ENCODE peak calls at places on chromosomes 1 and 21, in eight cellular contexts. One of them, this sample, is unnamed.

GRCh38 chr1:244968431-244968830 is 104.1 kb upstream of the HNRNPU start:
- DNase-seq in Caco-2: no peak
- DNase-seq in fibroblast of the aortic adventitia: no peak
- DNase-seq in HFF-Myc: no peak
- DNase-seq in uterus: no peak
- DNase-seq in mucosa of descending colon: peak
- DNase-seq in HCT116: no peak
- DNase-seq in epithelial cell of esophagus: no peak
- DNase-seq in this sample: no peak

GRCh38 chr1:100671604-100672003 is 47.9 kb upstream of the VCAM1 start:
- DNase-seq in uterus: no peak
- DNase-seq in epithelial cell of esophagus: no peak
- DNase-seq in HFF-Myc: no peak
- DNase-seq in Caco-2: no peak
- DNase-seq in HCT116: no peak
- DNase-seq in mucosa of descending colon: no peak
- DNase-seq in fibroblast of the aortic adventitia: peak
- DNase-seq in this sample: peak

GRCh38 chr1:160131803-160132565 is 16.4 kb downstream of the ATP1A2 start:
- DNase-seq in uterus: no peak
- DNase-seq in HFF-Myc: no peak
- DNase-seq in Caco-2: no peak
- DNase-seq in epithelial cell of esophagus: no peak
- DNase-seq in HCT116: no peak
- DNase-seq in fibroblast of the aortic adventitia: no peak
- DNase-seq in mucosa of descending colon: no peak
- DNase-seq in this sample: no peak

GRCh38 chr1:116506132-116507004 is 64.5 kb downstream of the CD58 start:
- DNase-seq in Caco-2: no peak
- DNase-seq in fibroblast of the aortic adventitia: no peak
- DNase-seq in mucosa of descending colon: no peak
- DNase-seq in uterus: no peak
- DNase-seq in HCT116: no peak
- DNase-seq in HFF-Myc: no peak
- DNase-seq in epithelial cell of esophagus: peak
- DNase-seq in this sample: no peak

GRCh38 chr1:93437976-93438605 is 9.8 kb upstream of the FNBP1L start:
- DNase-seq in HFF-Myc: no peak
- DNase-seq in mucosa of descending colon: no peak
- DNase-seq in fibroblast of the aortic adventitia: peak
- DNase-seq in uterus: no peak
- DNase-seq in HCT116: no peak
- DNase-seq in epithelial cell of esophagus: peak
- DNase-seq in Caco-2: peak
- DNase-seq in this sample: peak

GRCh38 chr1:57517587-57518397 is 93.9 kb upstream of the DAB1 start:
- DNase-seq in epithelial cell of esophagus: no peak
- DNase-seq in uterus: no peak
- DNase-seq in HFF-Myc: no peak
- DNase-seq in HCT116: no peak
- DNase-seq in Caco-2: no peak
- DNase-seq in mucosa of descending colon: no peak
- DNase-seq in fibroblast of the aortic adventitia: no peak
- DNase-seq in this sample: no peak

GRCh38 chr1:176884286-176884685 is 280.2 kb downstream of the ASTN1 start:
- DNase-seq in Caco-2: no peak
- DNase-seq in HFF-Myc: no peak
- DNase-seq in fibroblast of the aortic adventitia: no peak
- DNase-seq in uterus: no peak
- DNase-seq in HCT116: no peak
- DNase-seq in epithelial cell of esophagus: peak
- DNase-seq in mucosa of descending colon: no peak
- DNase-seq in this sample: no peak

GRCh38 chr1:30607723-30608122 is 115.7 kb downstream of the MATN1 start:
- DNase-seq in epithelial cell of esophagus: no peak
- DNase-seq in HCT116: peak
- DNase-seq in mucosa of descending colon: no peak
- DNase-seq in HFF-Myc: no peak
- DNase-seq in fibroblast of the aortic adventitia: no peak
- DNase-seq in uterus: no peak
- DNase-seq in Caco-2: no peak
- DNase-seq in this sample: no peak

GRCh38 chr1:14826172-14826636 is 227.7 kb downstream of the KAZN start:
- DNase-seq in epithelial cell of esophagus: no peak
- DNase-seq in uterus: peak
- DNase-seq in HCT116: no peak
- DNase-seq in fibroblast of the aortic adventitia: peak
- DNase-seq in mucosa of descending colon: peak
- DNase-seq in HFF-Myc: peak
- DNase-seq in Caco-2: no peak
- DNase-seq in this sample: peak

GRCh38 chr1:48572632-48573258 is 100.7 kb upstream of the SPATA6 start:
- DNase-seq in fibroblast of the aortic adventitia: peak
- DNase-seq in epithelial cell of esophagus: peak
- DNase-seq in HFF-Myc: peak
- DNase-seq in mucosa of descending colon: peak
- DNase-seq in HCT116: peak
- DNase-seq in uterus: peak
- DNase-seq in Caco-2: peak
- DNase-seq in this sample: no peak

GRCh38 chr1:88973520-88974137 is 18.8 kb downstream of the KYAT3 start:
- DNase-seq in HFF-Myc: no peak
- DNase-seq in uterus: no peak
- DNase-seq in mucosa of descending colon: peak
- DNase-seq in fibroblast of the aortic adventitia: peak
- DNase-seq in Caco-2: no peak
- DNase-seq in epithelial cell of esophagus: peak
- DNase-seq in HCT116: peak
- DNase-seq in this sample: no peak

GRCh38 chr1:11838349-11839272 is 9.0 kb downstream of the NPPA start:
- DNase-seq in epithelial cell of esophagus: peak
- DNase-seq in Caco-2: peak
- DNase-seq in mucosa of descending colon: peak
- DNase-seq in HCT116: no peak
- DNase-seq in uterus: peak
- DNase-seq in HFF-Myc: no peak
- DNase-seq in fibroblast of the aortic adventitia: peak
- DNase-seq in this sample: no peak

GRCh38 chr1:42684139-42684538 is 1.9 kb downstream of the YBX1 start:
- DNase-seq in uterus: no peak
- DNase-seq in HCT116: no peak
- DNase-seq in HFF-Myc: no peak
- DNase-seq in Caco-2: no peak
- DNase-seq in epithelial cell of esophagus: peak
- DNase-seq in fibroblast of the aortic adventitia: peak
- DNase-seq in mucosa of descending colon: peak
- DNase-seq in this sample: no peak

GRCh38 chr1:93740601-93741031 is 59.0 kb upstream of the BCAR3 start:
- DNase-seq in mucosa of descending colon: no peak
- DNase-seq in fibroblast of the aortic adventitia: peak
- DNase-seq in HCT116: no peak
- DNase-seq in epithelial cell of esophagus: no peak
- DNase-seq in Caco-2: no peak
- DNase-seq in uterus: no peak
- DNase-seq in HFF-Myc: no peak
- DNase-seq in this sample: no peak

GRCh38 chr21:35198982-35199732 is 150.1 kb upstream of the RUNX1 start:
- DNase-seq in uterus: no peak
- DNase-seq in HFF-Myc: no peak
- DNase-seq in mucosa of descending colon: no peak
- DNase-seq in fibroblast of the aortic adventitia: no peak
- DNase-seq in Caco-2: no peak
- DNase-seq in epithelial cell of esophagus: no peak
- DNase-seq in HCT116: no peak
- DNase-seq in this sample: no peak

GRCh38 chr1:185317886-185318310 is 855 bp upstream of the IVNS1ABP start:
- DNase-seq in HFF-Myc: no peak
- DNase-seq in HCT116: peak
- DNase-seq in mucosa of descending colon: peak
- DNase-seq in epithelial cell of esophagus: peak
- DNase-seq in fibroblast of the aortic adventitia: no peak
- DNase-seq in uterus: peak
- DNase-seq in Caco-2: peak
- DNase-seq in this sample: no peak

GRCh38 chr21:46057111-46057709 is 40.7 kb upstream of the COL6A2 start:
- DNase-seq in fibroblast of the aortic adventitia: no peak
- DNase-seq in mucosa of descending colon: peak
- DNase-seq in Caco-2: no peak
- DNase-seq in HCT116: no peak
- DNase-seq in uterus: peak
- DNase-seq in epithelial cell of esophagus: no peak
- DNase-seq in HFF-Myc: no peak
- DNase-seq in this sample: no peak

GRCh38 chr1:154683820-154684219 is 75.8 kb upstream of the ADAR start:
- DNase-seq in epithelial cell of esophagus: no peak
- DNase-seq in Caco-2: no peak
- DNase-seq in mucosa of descending colon: no peak
- DNase-seq in HCT116: no peak
- DNase-seq in uterus: no peak
- DNase-seq in fibroblast of the aortic adventitia: no peak
- DNase-seq in HFF-Myc: no peak
- DNase-seq in this sample: no peak

GRCh38 chr1:168135116-168135981 is 1.4 kb downstream of the GPR161 start:
- DNase-seq in epithelial cell of esophagus: peak
- DNase-seq in uterus: no peak
- DNase-seq in mucosa of descending colon: no peak
- DNase-seq in fibroblast of the aortic adventitia: no peak
- DNase-seq in Caco-2: peak
- DNase-seq in HFF-Myc: no peak
- DNase-seq in HCT116: no peak
- DNase-seq in this sample: no peak

GRCh38 chr1:168137515-168137821 is 738 bp upstream of the GPR161 start:
- DNase-seq in Caco-2: no peak
- DNase-seq in epithelial cell of esophagus: no peak
- DNase-seq in HFF-Myc: no peak
- DNase-seq in mucosa of descending colon: no peak
- DNase-seq in uterus: no peak
- DNase-seq in fibroblast of the aortic adventitia: no peak
- DNase-seq in HCT116: no peak
- DNase-seq in this sample: no peak

GRCh38 chr1:168136709-168137514 is at the start of gene GPR161:
- DNase-seq in mucosa of descending colon: peak
- DNase-seq in Caco-2: peak
- DNase-seq in uterus: peak
- DNase-seq in epithelial cell of esophagus: peak
- DNase-seq in HCT116: no peak
- DNase-seq in HFF-Myc: no peak
- DNase-seq in fibroblast of the aortic adventitia: peak
- DNase-seq in this sample: no peak

GRCh38 chr1:168134132-168135041 is 2.3 kb downstream of the GPR161 start:
- DNase-seq in Caco-2: no peak
- DNase-seq in epithelial cell of esophagus: no peak
- DNase-seq in mucosa of descending colon: no peak
- DNase-seq in fibroblast of the aortic adventitia: no peak
- DNase-seq in HCT116: no peak
- DNase-seq in uterus: no peak
- DNase-seq in HFF-Myc: no peak
- DNase-seq in this sample: no peak

DNA sequence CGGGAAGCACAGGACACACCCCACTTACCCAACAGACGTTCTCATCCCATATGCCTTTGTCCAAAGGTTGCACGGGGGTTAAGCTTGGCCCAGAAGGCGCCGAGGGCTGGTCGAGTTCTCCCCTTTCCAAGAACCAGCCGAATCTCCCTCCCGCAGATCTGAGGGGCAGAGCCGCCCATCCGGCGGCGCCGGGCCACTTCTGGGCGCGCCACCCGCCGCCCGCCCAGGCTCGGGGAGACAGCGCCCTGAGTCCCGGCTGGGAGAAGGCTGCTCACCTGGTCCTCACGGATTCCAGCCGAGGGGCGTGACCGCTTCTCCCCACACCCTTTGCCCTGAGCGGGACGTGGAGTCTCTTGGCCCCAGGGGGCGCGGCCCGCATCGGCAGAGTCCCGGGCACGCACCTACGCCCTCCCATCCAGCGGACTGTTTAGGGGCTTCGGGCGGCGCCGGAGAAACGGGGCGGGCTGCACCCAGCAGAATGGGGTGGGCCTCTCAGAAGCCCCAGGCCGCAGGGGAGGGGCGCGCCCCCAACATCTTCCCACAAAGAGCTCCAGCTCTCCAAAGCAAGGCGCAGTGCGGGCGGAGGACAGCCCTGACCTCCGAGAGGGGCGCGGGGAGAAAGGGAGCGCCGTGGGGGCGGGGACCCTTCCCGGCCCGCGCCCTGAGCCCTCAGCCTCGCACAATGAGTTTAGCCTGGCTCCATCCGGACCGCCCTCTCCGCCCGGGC is 585 bp downstream of the GPR161 start:
- DNase-seq in HFF-Myc: no peak
- DNase-seq in uterus: peak
- DNase-seq in HCT116: no peak
- DNase-seq in mucosa of descending colon: peak
- DNase-seq in epithelial cell of esophagus: peak
- DNase-seq in Caco-2: peak
- DNase-seq in fibroblast of the aortic adventitia: peak
- DNase-seq in this sample: no peak
- TF ChIP-seq CTCF in HFF-Myc: no peak
- TF ChIP-seq CTCF in uterus: no peak
- TF ChIP-seq CTCF in HCT116: no peak
- TF ChIP-seq CTCF in mucosa of descending colon: no peak
- TF ChIP-seq CTCF in epithelial cell of esophagus: no peak
- TF ChIP-seq CTCF in Caco-2: no peak
- TF ChIP-seq CTCF in fibroblast of the aortic adventitia: no peak
- TF ChIP-seq CTCF in this sample: no peak

GRCh38 chr1:26913754-26914619 is at the start of gene NR0B2:
- DNase-seq in Caco-2: peak
- DNase-seq in HCT116: no peak
- DNase-seq in uterus: no peak
- DNase-seq in HFF-Myc: no peak
- DNase-seq in fibroblast of the aortic adventitia: no peak
- DNase-seq in epithelial cell of esophagus: no peak
- DNase-seq in mucosa of descending colon: peak
- DNase-seq in this sample: no peak
- H3K4me3 ChIP-seq in Caco-2: no peak
- H3K4me3 ChIP-seq in HCT116: no peak
- H3K4me3 ChIP-seq in uterus: no peak
- H3K4me3 ChIP-seq in HFF-Myc: no peak
- H3K4me3 ChIP-seq in fibroblast of the aortic adventitia: no peak
- H3K4me3 ChIP-seq in epithelial cell of esophagus: no peak
- H3K4me3 ChIP-seq in mucosa of descending colon: no peak
- H3K4me3 ChIP-seq in this sample: no peak

GRCh38 chr21:23016617-23017016 is 2018.4 kb downstream of the NCAM2 start:
- DNase-seq in epithelial cell of esophagus: no peak
- DNase-seq in mucosa of descending colon: no peak
- DNase-seq in fibroblast of the aortic adventitia: no peak
- DNase-seq in HFF-Myc: no peak
- DNase-seq in Caco-2: peak
- DNase-seq in uterus: no peak
- DNase-seq in HCT116: no peak
- DNase-seq in this sample: no peak
- TF ChIP-seq CTCF in epithelial cell of esophagus: no peak
- TF ChIP-seq CTCF in mucosa of descending colon: no peak
- TF ChIP-seq CTCF in fibroblast of the aortic adventitia: no peak
- TF ChIP-seq CTCF in HFF-Myc: no peak
- TF ChIP-seq CTCF in Caco-2: peak
- TF ChIP-seq CTCF in uterus: no peak
- TF ChIP-seq CTCF in HCT116: no peak
- TF ChIP-seq CTCF in this sample: no peak

DNA sequence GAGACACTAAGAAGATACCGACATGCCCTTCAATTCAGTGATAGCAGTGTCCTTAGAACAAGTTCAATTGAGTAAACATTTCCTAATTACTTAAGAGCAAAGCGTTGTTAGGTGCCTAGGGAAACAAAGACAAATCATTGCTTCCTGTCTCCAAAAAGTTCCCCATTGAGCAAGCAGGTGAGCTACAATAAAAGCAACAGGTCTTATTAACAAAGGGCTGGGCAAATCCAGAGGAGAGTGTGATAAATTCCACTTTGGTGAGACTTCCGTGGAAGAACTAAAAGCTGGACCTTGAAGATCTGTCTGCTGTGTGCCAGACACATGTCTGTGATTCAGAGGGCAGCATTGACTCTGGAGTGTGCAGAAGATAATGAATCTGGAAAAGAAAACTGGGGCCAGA is 1.9 kb upstream of the TUT4 start:
- DNase-seq in HCT116: no peak
- DNase-seq in epithelial cell of esophagus: peak
- DNase-seq in Caco-2: no peak
- DNase-seq in uterus: no peak
- DNase-seq in HFF-Myc: no peak
- DNase-seq in fibroblast of the aortic adventitia: peak
- DNase-seq in mucosa of descending colon: no peak
- DNase-seq in this sample: no peak
- H3K4me3 ChIP-seq in HCT116: no peak
- H3K4me3 ChIP-seq in epithelial cell of esophagus: no peak
- H3K4me3 ChIP-seq in Caco-2: no peak
- H3K4me3 ChIP-seq in uterus: no peak
- H3K4me3 ChIP-seq in HFF-Myc: no peak
- H3K4me3 ChIP-seq in fibroblast of the aortic adventitia: no peak
- H3K4me3 ChIP-seq in mucosa of descending colon: no peak
- H3K4me3 ChIP-seq in this sample: no peak